ENCODE peak calls at places on chromosome 1, in four cellular contexts. H, F, E and A are unnamed samples.

GRCh38 chr1:229693124-229693523 is 67.1 kb downstream of the URB2 start:
- DNase-seq in H (no peak), F (no peak), E (no peak), A (no peak)

GRCh38 chr1:155017946-155018316 is 15.3 kb downstream of the ZBTB7B start:
- DNase-seq in H (no peak), F (no peak), E (no peak), A (no peak)

GRCh38 chr1:78779831-78780230 is 130.2 kb downstream of the IFI44 start:
- DNase-seq in H (no peak), F (no peak), E (no peak), A (no peak)

GRCh38 chr1:18946550-18947381 is 9.7 kb downstream of the IFFO2 start:
- DNase-seq in H (no peak), F (no peak), E (no peak), A (no peak)

GRCh38 chr1:113534130-113534817 is 144.0 kb downstream of the MAGI3 start:
- DNase-seq in H (no peak), F (no peak), E (no peak), A (no peak)

GRCh38 chr1:100445565-100445964 is 92.4 kb upstream of the GPR88 start:
- DNase-seq in H (no peak), F (no peak), E (no peak), A (no peak)

GRCh38 chr1:32753532-32754281 is 51.1 kb upstream of the SYNC start:
- DNase-seq in H (no peak), F (peak; percentile 86), E (no peak), A (no peak)

GRCh38 chr1:47759581-47760247 is 237.5 kb downstream of the TRABD2B start:
- DNase-seq in H (no peak), F (no peak), E (no peak), A (no peak)

GRCh38 chr1:20494609-20495311 is 8.8 kb upstream of the CAMK2N1 start:
- DNase-seq in H (no peak), F (no peak), E (no peak), A (no peak)

GRCh38 chr1:43329995-43330751 is 7.4 kb upstream of the MPL start:
- DNase-seq in H (no peak), F (peak; percentile 44), E (peak; percentile 39), A (peak; percentile 40)

GRCh38 chr1:19476440-19477190 is 8.7 kb downstream of the CAPZB start:
- DNase-seq in H (no peak), F (no peak), E (no peak), A (no peak)

GRCh38 chr1:163450986-163451385 is 129.2 kb downstream of the NUF2 start:
- DNase-seq in H (no peak), F (no peak), E (no peak), A (no peak)

GRCh38 chr1:215599418-215599817 is 32.3 kb downstream of the KCTD3 start:
- DNase-seq in H (no peak), F (no peak), E (no peak), A (no peak)

GRCh38 chr1:112689196-112689841 is 14.9 kb downstream of the MOV10 start:
- DNase-seq in H (no peak), F (no peak), E (no peak), A (no peak)

GRCh38 chr1:93907718-93908117 is 1.5 kb downstream of the GCLM start:
- DNase-seq in H (peak; percentile 13), F (no peak), E (no peak), A (no peak)
- TF ChIP-seq CTCF in H (no peak), F (no peak), E (no peak), A (no peak)

GRCh38 chr1:70805641-70806040 is 242.0 kb downstream of the PTGER3 start:
- DNase-seq in H (no peak), F (no peak), E (no peak), A (no peak)
- TF ChIP-seq CTCF in H (no peak), F (no peak), E (no peak), A (no peak)

DNA sequence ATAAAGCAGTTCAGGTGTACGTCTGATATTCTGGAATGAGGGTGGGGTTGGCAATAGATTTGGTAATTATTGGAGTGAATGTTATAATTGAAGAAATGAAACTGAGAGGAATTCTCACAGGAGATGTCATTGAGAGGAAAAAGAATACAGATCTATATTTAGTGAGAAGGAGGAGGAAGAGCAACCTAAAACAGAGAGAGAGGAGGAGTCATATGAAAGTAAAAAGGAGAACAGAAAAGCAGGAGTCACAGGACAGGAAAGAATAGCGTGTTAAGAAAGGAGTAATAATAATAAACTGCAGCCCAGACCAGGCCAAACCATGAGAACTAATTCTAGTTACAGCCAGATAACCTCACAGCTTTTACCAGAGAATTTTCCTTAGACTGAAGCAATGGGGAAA is 62.7 kb upstream of the MROH9 start:
- DNase-seq in H (no peak), F (no peak), E (no peak), A (no peak)
- TF ChIP-seq CTCF in H (no peak), F (no peak), E (no peak), A (no peak)

GRCh38 chr1:168452329-168452728 is 91.5 kb downstream of the XCL2 start:
- DNase-seq in H (no peak), F (no peak), E (no peak), A (no peak)
- TF ChIP-seq CTCF in H (no peak), F (no peak), E (no peak), A (no peak)